ENCODE peak calls at places on chromosomes 1 and 21, in eight cellular contexts. M is BJ, T is HepG2, B is cardiac fibroblast, P is dorsolateral prefrontal cortex, Q is hepatocyte, V is HAP-1, U is kidney epithelial cell. S is an unnamed sample.
A peak's percentile ranks its signal among the peaks of the same experiment; 100 is the strongest.

GRCh38 chr1:177620636-177621190 is 349.1 kb downstream of the SEC16B start:
- DNase-seq in M (no peak), T (no peak), B (peak; percentile 16), P (no peak), Q (peak; percentile 31), V (no peak), U (peak; percentile 25), S (no peak)

GRCh38 chr1:66181999-66182398 is 352.0 kb upstream of the SGIP1 start:
- DNase-seq in M (no peak), T (no peak), B (no peak), P (no peak), Q (no peak), V (no peak), U (no peak), S (no peak)

GRCh38 chr1:5667513-5668325 is 324.5 kb downstream of the NPHP4 start:
- DNase-seq in M (no peak), T (no peak), B (no peak), P (peak; percentile 25), Q (no peak), V (no peak), U (no peak), S (no peak)

GRCh38 chr21:32253215-32253641 is 25.6 kb downstream of the MIS18A start:
- DNase-seq in M (no peak), T (no peak), B (peak; percentile 91), P (no peak), Q (peak; percentile 19), V (no peak), U (no peak), S (no peak)

GRCh38 chr21:37006521-37007291 is at the start of gene RIPPLY3:
- DNase-seq in M (no peak), T (no peak), B (peak; percentile 16), P (no peak), Q (peak; percentile 50), V (no peak), U (no peak), S (no peak)

GRCh38 chr1:70737125-70737524 is 310.5 kb downstream of the PTGER3 start:
- DNase-seq in M (no peak), T (no peak), B (no peak), P (no peak), Q (no peak), V (no peak), U (no peak), S (no peak)

GRCh38 chr1:54421101-54421504 is 14.9 kb upstream of the SSBP3 start:
- DNase-seq in M (no peak), T (no peak), B (no peak), P (no peak), Q (no peak), V (no peak), U (peak; percentile 41), S (no peak)

GRCh38 chr1:230743874-230744273 is 3.3 kb upstream of the CAPN9 start:
- DNase-seq in M (no peak), T (no peak), B (no peak), P (no peak), Q (no peak), V (no peak), U (no peak), S (no peak)

GRCh38 chr1:86756062-86756406 is 51.7 kb downstream of the SH3GLB1 start:
- DNase-seq in M (no peak), T (no peak), B (no peak), P (no peak), Q (no peak), V (no peak), U (no peak), S (peak; percentile 47)

GRCh38 chr1:1142844-1143243 is 27.0 kb upstream of the C1orf159 start:
- DNase-seq in M (no peak), T (no peak), B (no peak), P (no peak), Q (no peak), V (no peak), U (no peak), S (no peak)

GRCh38 chr1:1145547-1145914 is 28.1 kb upstream of the TTLL10 start:
- DNase-seq in M (no peak), T (no peak), B (no peak), P (no peak), Q (no peak), V (no peak), U (no peak), S (no peak)

GRCh38 chr1:1143636-1144035 is 27.7 kb upstream of the C1orf159 start:
- DNase-seq in M (no peak), T (no peak), B (no peak), P (no peak), Q (no peak), V (no peak), U (no peak), S (peak; percentile 84)

GRCh38 chr1:1144843-1145546 is 28.7 kb upstream of the TTLL10 start:
- DNase-seq in M (no peak), T (no peak), B (no peak), P (no peak), Q (no peak), V (no peak), U (no peak), S (peak; percentile 80)

DNA sequence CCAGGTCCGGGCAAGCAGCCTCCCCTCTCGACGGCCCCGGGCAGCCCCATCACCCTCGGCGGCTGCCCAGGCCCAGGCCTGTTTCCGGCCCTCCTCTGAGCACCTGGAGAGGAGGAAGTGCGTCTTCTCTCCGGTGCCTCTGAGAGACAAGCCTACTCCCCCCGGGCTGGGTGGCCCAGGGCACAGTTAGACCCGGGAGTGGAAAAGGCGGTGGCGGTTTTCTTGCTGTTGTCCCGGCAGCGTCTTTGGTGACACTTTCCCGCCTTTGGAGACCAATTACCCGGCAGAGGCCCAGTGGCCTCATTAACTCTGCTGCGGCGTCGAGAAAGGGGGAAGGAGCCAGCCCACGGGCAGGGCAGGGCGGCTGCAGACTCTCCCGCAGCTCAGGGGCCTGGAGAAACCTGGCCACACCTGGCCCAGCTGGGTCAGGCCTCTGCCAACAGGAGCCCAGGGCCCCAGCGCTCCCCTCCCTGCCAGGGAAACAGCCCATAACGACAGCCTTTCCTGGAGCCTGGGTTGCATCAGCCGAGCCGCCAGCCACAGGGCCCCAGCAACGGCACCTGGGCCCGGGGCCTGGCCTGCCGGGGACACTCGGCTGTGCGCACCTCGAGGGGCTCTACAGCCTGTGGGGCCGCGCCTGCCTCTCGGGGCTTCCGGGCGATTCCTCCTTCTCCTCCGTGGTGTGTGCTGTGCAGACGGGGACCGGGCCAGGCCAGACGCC is 28.4 kb upstream of the C1orf159 start:
- DNase-seq in M (no peak), T (no peak), B (no peak), P (no peak), Q (no peak), V (no peak), U (no peak), S (peak; percentile 81)
- H3K4me3 ChIP-seq in M (no peak overlapping the region), T (no peak overlapping the region), B (no peak overlapping the region), P (no peak overlapping the region), Q (no peak overlapping the region), V (no peak overlapping the region), U (no peak overlapping the region), S (peak overlapping the region; percentile 30)

DNA sequence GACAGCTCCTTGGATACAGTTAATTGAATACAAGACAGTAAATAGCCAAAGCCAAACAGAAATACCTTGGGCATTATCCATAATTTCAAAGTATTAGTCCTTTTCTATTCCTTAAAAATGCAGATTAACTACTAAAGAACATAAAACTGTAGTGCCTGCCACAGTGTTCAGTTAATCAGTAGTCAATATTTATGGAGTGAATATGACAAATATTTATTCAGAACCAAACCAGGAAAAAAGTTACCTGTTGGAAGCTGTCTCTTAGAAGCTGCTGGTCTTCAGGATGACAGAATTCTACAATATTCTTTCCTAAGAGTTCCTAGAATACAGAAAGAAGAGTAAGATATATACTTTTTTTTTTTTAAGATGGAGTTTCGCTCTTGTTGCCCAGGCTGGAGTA is 18.2 kb upstream of the CTSK start:
- DNase-seq in M (no peak), T (no peak), B (no peak), P (no peak), Q (no peak), V (no peak), U (no peak), S (no peak)
- H3K4me3 ChIP-seq in M (no peak overlapping the region), T (no peak overlapping the region), B (no peak overlapping the region), P (no peak overlapping the region), Q (no peak overlapping the region), V (no peak overlapping the region), U (no peak overlapping the region), S (no peak overlapping the region)

DNA sequence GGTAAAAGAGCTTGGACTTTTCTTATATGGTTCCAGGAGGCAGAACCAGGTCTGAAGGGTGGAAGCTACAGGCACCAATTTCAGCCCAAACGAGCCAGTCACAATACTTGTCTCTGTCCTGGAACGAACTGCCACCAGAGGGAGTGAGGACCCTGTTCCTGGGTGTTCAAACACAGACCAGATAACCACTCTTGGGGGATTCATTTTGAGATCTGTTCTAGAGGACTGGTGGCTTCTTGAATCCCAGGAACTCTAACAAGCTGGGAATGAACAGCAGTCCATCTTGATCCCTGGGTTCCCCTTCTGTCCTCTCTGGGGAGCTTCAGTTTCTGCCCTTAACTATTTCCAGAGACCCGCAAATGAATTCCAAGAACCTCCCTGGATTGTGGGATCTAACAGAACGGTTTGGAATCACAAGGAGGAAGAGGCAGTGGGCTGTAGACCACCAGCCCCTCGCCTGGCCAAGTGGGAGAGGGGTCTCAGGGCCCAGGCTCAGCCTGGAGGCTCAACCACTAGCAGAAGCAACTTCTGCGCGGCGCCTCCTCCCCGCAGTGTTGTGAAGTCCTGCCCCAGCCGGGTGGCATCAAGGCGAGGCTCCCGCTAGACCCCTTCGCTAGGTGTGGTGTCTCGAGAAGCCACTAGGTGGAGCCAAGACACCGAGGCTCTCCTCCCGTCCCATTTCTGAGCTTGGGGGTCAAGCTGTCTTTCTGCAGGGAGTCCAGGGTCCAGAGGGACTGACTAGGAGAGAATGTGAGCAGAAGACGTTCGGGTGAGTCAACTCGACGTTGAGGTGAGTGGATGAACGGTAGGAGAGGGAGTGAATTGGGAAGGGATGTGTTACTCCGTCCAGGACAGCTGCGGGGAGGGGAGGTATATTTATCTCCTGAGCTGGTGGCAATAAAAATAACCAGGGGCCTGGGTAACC is 12.1 kb upstream of the NES start:
- DNase-seq in M (no peak), T (peak; percentile 75), B (peak; percentile 88), P (peak; percentile 67), Q (peak; percentile 93), V (peak; percentile 92), U (peak; percentile 63), S (peak; percentile 72)
- H3K4me3 ChIP-seq in M (peak overlapping the region; percentile 15), T (peak overlapping the region; percentile 41), B (no peak overlapping the region), P (peak overlapping the region; percentile 25), Q (no peak overlapping the region), V (peak overlapping the region; percentile 9), U (peak overlapping the region; percentile 21), S (no peak overlapping the region)

GRCh38 chr1:91897016-91897415 is 11.1 kb upstream of the TGFBR3 start:
- DNase-seq in M (no peak), T (no peak), B (no peak), P (no peak), Q (no peak), V (peak; percentile 75), U (no peak), S (no peak)

GRCh38 chr1:91895832-91896556 is 10.0 kb upstream of the TGFBR3 start:
- DNase-seq in M (no peak), T (no peak), B (no peak), P (no peak), Q (no peak), V (no peak), U (no peak), S (no peak)

GRCh38 chr1:91900538-91900937 is 14.6 kb upstream of the TGFBR3 start:
- DNase-seq in M (peak; percentile 74), T (peak; percentile 29), B (peak; percentile 86), P (no peak), Q (no peak), V (no peak), U (peak; percentile 57), S (no peak)

DNA sequence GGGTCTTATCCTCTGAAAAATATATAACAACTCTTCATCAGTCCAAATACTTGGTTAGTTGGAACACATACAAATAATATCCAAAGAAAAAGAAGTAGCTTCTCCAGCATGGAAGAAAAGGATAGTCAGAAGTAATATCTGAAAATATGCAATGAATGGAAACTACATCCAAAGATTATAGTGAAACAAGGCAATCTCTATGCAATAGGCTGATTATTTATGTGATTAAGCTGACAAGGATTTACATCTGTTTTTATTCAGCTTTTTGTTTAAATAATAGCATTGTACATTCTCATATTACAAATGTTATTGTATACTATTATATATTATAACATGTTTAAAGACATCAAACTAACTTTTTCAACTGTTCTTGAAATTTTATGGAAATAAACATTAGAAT is 15.3 kb upstream of the TGFBR3 start:
- DNase-seq in M (no peak), T (no peak), B (no peak), P (no peak), Q (no peak), V (no peak), U (no peak), S (no peak)
- H3K4me3 ChIP-seq in M (no peak overlapping the region), T (no peak overlapping the region), B (no peak overlapping the region), P (no peak overlapping the region), Q (no peak overlapping the region), V (no peak overlapping the region), U (no peak overlapping the region), S (no peak overlapping the region)

S was measured in small intestine.